ENCODE peak calls at places on chromosomes 6 and 20, in ten cellular contexts. W is fibroblast of lung, A is GM06990, R is choroid plexus epithelial cell, O is IMR-90, L is tibial nerve, Z is CD14-positive monocyte, J is HepG2, H is B cell, F is tibial artery. G is an unnamed sample.

GRCh38 chr6:1910621-1911407 is 301.1 kb downstream of the FOXC1 start:
- DNase-seq in R (peak; percentile 11), J (no peak), Z (no peak), H (no peak), A (no peak), L (no peak), F (no peak), W (no peak), O (peak; percentile 41), G (no peak)

GRCh38 chr6:37265031-37265430 is 7.1 kb upstream of the TMEM217 start:
- DNase-seq in H (no peak), J (no peak), O (no peak), A (no peak), Z (no peak), R (no peak), W (peak; percentile 26), L (no peak), F (no peak), G (no peak)

GRCh38 chr6:112218563-112218962 is 35.8 kb downstream of the LAMA4 start:
- DNase-seq in R (peak; percentile 44), O (no peak), A (no peak), F (no peak), W (peak; percentile 53), H (no peak), Z (no peak), J (no peak), L (peak; percentile 43), G (no peak)

GRCh38 chr20:58850693-58851174 is at the start of gene GNAS-AS1:
- DNase-seq in O (peak; percentile 87), J (no peak), L (peak; percentile 64), Z (no peak), F (no peak), W (peak; percentile 93), A (peak; percentile 88), R (peak; percentile 93), H (peak; percentile 83), G (peak; percentile 73)

GRCh38 chr6:26544473-26544872 is 6.3 kb downstream of the HMGN4 start:
- DNase-seq in R (no peak), Z (no peak), H (no peak), F (no peak), L (no peak), A (no peak), O (no peak), J (peak; percentile 55), W (no peak), G (no peak)

GRCh38 chr6:100617633-100618348 is 153.1 kb upstream of the SIM1 start:
- DNase-seq in J (no peak), W (no peak), A (no peak), F (no peak), R (peak; percentile 40), H (no peak), L (no peak), O (peak; percentile 48), Z (no peak), G (no peak)

GRCh38 chr20:15144911-15145310 is 807.5 kb upstream of the FLRT3 start:
- DNase-seq in F (no peak), L (no peak), O (no peak), W (no peak), Z (no peak), R (peak; percentile 8), H (no peak), A (no peak), J (no peak), G (no peak)

GRCh38 chr6:165092881-165093595 is 216.4 kb downstream of the C6orf118 start:
- DNase-seq in O (no peak), H (no peak), J (no peak), F (no peak), R (no peak), L (no peak), A (no peak), Z (no peak), W (no peak), G (no peak)

GRCh38 chr20:56944546-56944945 is 315.4 kb downstream of the TFAP2C start:
- DNase-seq in A (no peak), R (no peak), L (no peak), W (no peak), O (no peak), F (no peak), Z (no peak), H (no peak), J (no peak), G (no peak)

GRCh38 chr20:14673164-14673563 is 335.8 kb upstream of the FLRT3 start:
- DNase-seq in W (no peak), J (no peak), O (no peak), R (peak; percentile 8), H (no peak), Z (no peak), F (no peak), L (no peak), A (no peak), G (no peak)

GRCh38 chr6:125846292-125847024 is 55.7 kb downstream of the NCOA7 start:
- DNase-seq in Z (no peak), R (no peak), L (no peak), F (no peak), J (peak; percentile 20), O (no peak), W (no peak), A (no peak), H (no peak), G (no peak)

GRCh38 chr6:15661815-15662245 is 998 bp downstream of the DTNBP1 start:
- DNase-seq in H (no peak), J (no peak), O (no peak), F (no peak), Z (no peak), A (no peak), W (no peak), R (no peak), L (no peak), G (no peak)

GRCh38 chr6:15658345-15658744 is 4.5 kb downstream of the DTNBP1 start:
- DNase-seq in Z (no peak), L (no peak), J (no peak), F (no peak), W (no peak), O (no peak), R (no peak), H (peak; percentile 27), A (peak; percentile 60), G (no peak)

GRCh38 chr6:15657290-15657689 is 5.5 kb downstream of the DTNBP1 start:
- DNase-seq in L (no peak), W (no peak), F (no peak), J (no peak), H (no peak), A (no peak), Z (no peak), R (no peak), O (no peak), G (no peak)

GRCh38 chr6:15656145-15656544 is 6.7 kb downstream of the DTNBP1 start:
- DNase-seq in F (no peak), W (no peak), A (no peak), Z (no peak), L (no peak), O (no peak), R (no peak), J (no peak), H (no peak), G (no peak)

DNA sequence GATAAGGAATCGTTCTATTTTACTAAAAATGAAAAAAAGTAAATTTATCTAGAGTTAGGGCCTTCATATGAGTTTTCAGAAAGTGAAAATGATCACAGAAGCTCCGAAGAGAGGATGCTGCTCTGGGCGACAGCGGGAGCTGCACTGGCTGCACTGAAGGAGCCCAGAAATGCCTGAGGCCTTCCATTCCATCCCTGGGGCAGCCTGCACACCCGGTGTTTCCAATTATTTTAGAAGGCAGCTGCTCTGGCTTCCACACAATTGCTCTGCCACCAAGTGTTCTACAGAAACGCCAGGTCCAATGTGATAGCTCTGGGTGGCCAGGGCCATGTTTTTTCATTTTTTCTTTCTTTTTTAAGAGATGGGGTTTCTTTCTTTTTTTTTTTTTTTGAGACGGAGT is 3.6 kb downstream of the DTNBP1 start:
- DNase-seq in H (no peak), O (no peak), A (no peak), W (no peak), R (no peak), L (no peak), F (no peak), J (no peak), Z (no peak), G (no peak)
- TF ChIP-seq CTCF in H (no peak), O (no peak), A (no peak), W (no peak), R (no peak), L (no peak), F (no peak), J (no peak), Z (no peak), G (no peak)

GRCh38 chr6:151661928-151662327 is 145.6 kb upstream of the ESR1 start:
- DNase-seq in A (no peak), W (no peak), L (no peak), J (no peak), F (no peak), H (no peak), Z (no peak), R (peak; percentile 16), O (no peak), G (no peak)
- TF ChIP-seq CTCF in A (peak; percentile 50), W (no peak), L (no peak), J (no peak), F (no peak), H (no peak), Z (no peak), R (peak; percentile 52), O (peak; percentile 13), G (no peak)

GRCh38 chr6:24524801-24525200 is 30.0 kb downstream of the ALDH5A1 start:
- DNase-seq in Z (no peak), L (no peak), J (peak; percentile 33), R (peak; percentile 87), O (peak; percentile 59), H (no peak), W (peak; percentile 47), F (no peak), A (no peak), G (no peak)
- TF ChIP-seq CTCF in Z (no peak), L (no peak), J (peak; percentile 55), R (peak; percentile 85), O (peak; percentile 59), H (peak; percentile 22), W (peak; percentile 64), F (no peak), A (peak; percentile 64), G (no peak)

GRCh38 chr20:62211216-62211615 is 8.9 kb downstream of the HRH3 start:
- DNase-seq in F (no peak), J (no peak), W (no peak), A (no peak), L (no peak), Z (no peak), O (no peak), H (no peak), R (no peak), G (no peak)

GRCh38 chr20:62208061-62208804 is 11.8 kb downstream of the HRH3 start:
- DNase-seq in W (no peak), O (no peak), H (peak; percentile 36), F (no peak), J (no peak), L (no peak), Z (no peak), R (no peak), A (no peak), G (no peak)

GRCh38 chr20:62210496-62210855 is 9.6 kb downstream of the HRH3 start:
- DNase-seq in O (no peak), A (no peak), Z (no peak), H (no peak), J (no peak), R (no peak), F (no peak), W (no peak), L (no peak), G (no peak)

GRCh38 chr20:62209850-62210495 is 10.1 kb downstream of the HRH3 start:
- DNase-seq in H (no peak), W (no peak), O (no peak), J (no peak), F (no peak), L (no peak), R (no peak), Z (no peak), A (no peak), G (no peak)

GRCh38 chr20:62208805-62209755 is 11.0 kb downstream of the HRH3 start:
- DNase-seq in Z (no peak), O (no peak), R (no peak), H (no peak), J (peak; percentile 63), W (no peak), F (no peak), A (no peak), L (no peak), G (no peak)
- TF ChIP-seq CTCF in Z (no peak), O (no peak), R (peak; percentile 15), H (no peak), J (peak; percentile 87), W (no peak), F (no peak), A (no peak), L (no peak), G (no peak)

G was measured in omental fat pad.